ENCODE peak calls at places on chromosome 6, in four cellular contexts. W, X, H and D are unnamed samples.

GRCh38 chr6:149001422-149001821 is 254.6 kb downstream of the UST start:
- DNase-seq in H (no peak), W (no peak), X (no peak), D (no peak)

GRCh38 chr6:168971549-168971948 is 282.1 kb downstream of the THBS2 start:
- DNase-seq in W (no peak), X (no peak), H (no peak), D (no peak)

GRCh38 chr6:90062667-90063066 is 168.4 kb downstream of the GJA10 start:
- DNase-seq in H (no peak), W (no peak), X (no peak), D (no peak)

GRCh38 chr6:76682842-76683241 is 610.4 kb upstream of the IMPG1 start:
- DNase-seq in W (peak; percentile 2), H (no peak), X (peak; percentile 2), D (no peak)

GRCh38 chr6:39430968-39431523 is 108.5 kb upstream of the KCNK16 start:
- DNase-seq in X (no peak), W (no peak), H (no peak), D (peak; percentile 56)

GRCh38 chr6:76861403-76861802 is 601.9 kb downstream of the HTR1B start:
- DNase-seq in X (peak; percentile 21), W (peak; percentile 4), H (no peak), D (peak; percentile 64)

GRCh38 chr6:145544514-145544913 is 190.8 kb downstream of the EPM2A start:
- DNase-seq in W (no peak), H (no peak), X (no peak), D (no peak)

GRCh38 chr6:75893058-75893775 is 144.2 kb downstream of the MYO6 start:
- DNase-seq in X (peak; percentile 61), H (peak; percentile 19), W (peak; percentile 70), D (no peak)

GRCh38 chr6:4732691-4733315 is 43.4 kb upstream of the CDYL start:
- DNase-seq in H (no peak), X (peak; percentile 24), W (peak; percentile 85), D (peak; percentile 35)

GRCh38 chr6:20400476-20401402 is 940 bp upstream of the E2F3 start:
- DNase-seq in X (peak; percentile 50), H (no peak), W (peak; percentile 91), D (peak; percentile 62)

GRCh38 chr6:123956492-123957139 is 153.0 kb downstream of the NKAIN2 start:
- DNase-seq in W (no peak), X (no peak), H (no peak), D (no peak)

GRCh38 chr6:163951326-163951725 is 536.8 kb downstream of the QKI start:
- DNase-seq in X (no peak), W (no peak), H (no peak), D (no peak)

GRCh38 chr6:132114201-132114860 is 163.2 kb upstream of the CCN2 start:
- DNase-seq in W (no peak), X (no peak), H (no peak), D (no peak)

GRCh38 chr6:16230953-16231352 is 7.4 kb upstream of the GMPR start:
- DNase-seq in W (no peak), H (no peak), X (no peak), D (no peak)

GRCh38 chr6:74671558-74672025 is 534.3 kb downstream of the COL12A1 start:
- DNase-seq in X (no peak), H (no peak), W (no peak), D (no peak)

GRCh38 chr6:169340395-169340794 is 86.7 kb upstream of the THBS2 start:
- DNase-seq in W (no peak), X (no peak), H (no peak), D (no peak)

GRCh38 chr6:45351667-45352066 is 23.5 kb downstream of the RUNX2 start:
- DNase-seq in H (no peak), W (peak; percentile 50), X (no peak), D (no peak)

GRCh38 chr6:133254552-133255228 is 13.5 kb downstream of the EYA4 start:
- DNase-seq in W (no peak), H (no peak), X (no peak), D (no peak)

GRCh38 chr6:2760882-2761842 is 4.0 kb upstream of the WRNIP1 start:
- DNase-seq in X (no peak), H (no peak), W (peak; percentile 49), D (no peak)

GRCh38 chr6:118712955-118713354 is 61.6 kb upstream of the CEP85L start:
- DNase-seq in W (no peak), X (no peak), H (no peak), D (no peak)

GRCh38 chr6:43984442-43985321 is 142.6 kb downstream of the MRPL14 start:
- DNase-seq in X (no peak), W (no peak), H (no peak), D (no peak)

GRCh38 chr6:5942591-5942990 is 64.1 kb downstream of the NRN1 start:
- DNase-seq in H (no peak), X (no peak), W (no peak), D (no peak)

GRCh38 chr6:111707773-111708172 is 102.1 kb upstream of the TRAF3IP2 start:
- DNase-seq in X (no peak), W (no peak), H (no peak), D (no peak)

GRCh38 chr6:41546866-41547798 is 951 bp downstream of the FOXP4 start:
- DNase-seq in X (no peak), H (no peak), W (peak; percentile 60), D (no peak)

GRCh38 chr6:52010145-52010544 is 77.3 kb downstream of the PKHD1 start:
- DNase-seq in W (no peak), H (no peak), X (no peak), D (no peak)

GRCh38 chr6:51655517-51655916 is 431.9 kb downstream of the PKHD1 start:
- DNase-seq in W (no peak), H (no peak), X (no peak), D (no peak)

GRCh38 chr6:28657756-28658465 is 132.2 kb downstream of the GPX5 start:
- DNase-seq in X (peak; percentile 61), W (peak; percentile 75), H (peak; percentile 44), D (peak; percentile 67)

GRCh38 chr6:132830236-132830799 is 15.9 kb downstream of the RPS12 start:
- DNase-seq in X (peak; percentile 33), H (no peak), W (peak; percentile 35), D (no peak)

GRCh38 chr6:2877057-2877882 is 25.8 kb downstream of the SERPINB9 start:
- DNase-seq in H (no peak), W (no peak), X (peak; percentile 85), D (no peak)

GRCh38 chr6:130076512-130076911 is 58.1 kb downstream of the L3MBTL3 start:
- DNase-seq in H (no peak), W (peak; percentile 4), X (peak; percentile 6), D (no peak)

GRCh38 chr6:57342148-57342669 is 24.8 kb downstream of the PRIM2 start:
- DNase-seq in W (no peak), X (no peak), H (no peak), D (no peak)

GRCh38 chr6:134517145-134517658 is 199.3 kb upstream of the SGK1 start:
- DNase-seq in X (peak; percentile 69), H (no peak), W (peak; percentile 24), D (peak; percentile 33)

GRCh38 chr6:46329568-46329967 is 158.8 kb upstream of the ENPP5 start:
- DNase-seq in W (no peak), X (no peak), H (no peak), D (no peak)

DNA sequence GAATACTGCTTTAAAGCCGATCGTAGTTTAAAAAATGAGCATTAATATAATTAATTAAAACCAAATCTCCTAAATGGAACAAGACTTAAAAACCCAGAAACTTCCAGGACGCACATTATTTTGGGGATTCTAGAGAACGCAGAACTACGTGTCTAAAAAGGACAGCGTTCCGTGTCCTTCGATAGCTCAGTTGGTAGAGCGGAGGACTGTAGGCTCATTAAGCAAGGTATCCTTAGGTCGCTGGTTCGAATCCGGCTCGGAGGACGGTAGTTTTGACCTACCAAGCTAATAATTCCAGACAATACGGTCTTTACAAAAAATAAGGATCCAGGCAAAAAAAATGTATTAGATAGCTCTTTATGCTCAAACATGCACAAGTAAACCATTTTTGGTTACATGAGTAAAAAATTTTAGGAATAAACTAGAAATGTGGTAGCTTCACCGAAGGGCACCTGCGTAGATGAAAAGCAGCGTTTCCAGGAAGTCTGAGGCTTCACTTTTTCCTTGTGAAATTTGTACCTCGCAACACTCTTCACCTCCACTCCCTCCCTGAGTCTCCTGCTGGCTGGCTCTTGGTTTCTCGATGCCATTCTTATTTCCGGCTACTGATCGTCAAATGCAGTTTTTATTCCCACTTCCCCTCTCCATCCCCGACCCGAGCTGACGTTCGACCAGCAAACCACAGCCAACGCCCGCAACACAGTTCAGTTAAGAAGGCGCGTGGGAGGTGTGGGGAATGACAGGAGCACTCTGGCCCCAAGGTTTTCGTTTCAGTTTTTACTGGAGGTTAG is 19.6 kb upstream of the ABT1 start:
- DNase-seq in H (no peak), W (peak; percentile 96), X (peak; percentile 75), D (peak; percentile 83)
- TF ChIP-seq ETV6 in H (no peak), W (peak; percentile 68), X (no peak), D (no peak)

GRCh38 chr6:82248233-82248735 is 740 bp upstream of the IBTK start:
- DNase-seq in W (peak; percentile 73), H (no peak), X (peak; percentile 90), D (no peak)

GRCh38 chr6:82247634-82248232 is at the start of gene IBTK:
- DNase-seq in W (peak; percentile 96), X (peak; percentile 94), H (peak; percentile 69), D (peak; percentile 91)

GRCh38 chr6:82246802-82247633 is 526 bp downstream of the IBTK start:
- DNase-seq in X (peak; percentile 83), W (peak; percentile 81), H (no peak), D (peak; percentile 67)

GRCh38 chr6:82249381-82250253 is 2.1 kb upstream of the IBTK start:
- DNase-seq in W (no peak), X (no peak), H (no peak), D (no peak)

DNA sequence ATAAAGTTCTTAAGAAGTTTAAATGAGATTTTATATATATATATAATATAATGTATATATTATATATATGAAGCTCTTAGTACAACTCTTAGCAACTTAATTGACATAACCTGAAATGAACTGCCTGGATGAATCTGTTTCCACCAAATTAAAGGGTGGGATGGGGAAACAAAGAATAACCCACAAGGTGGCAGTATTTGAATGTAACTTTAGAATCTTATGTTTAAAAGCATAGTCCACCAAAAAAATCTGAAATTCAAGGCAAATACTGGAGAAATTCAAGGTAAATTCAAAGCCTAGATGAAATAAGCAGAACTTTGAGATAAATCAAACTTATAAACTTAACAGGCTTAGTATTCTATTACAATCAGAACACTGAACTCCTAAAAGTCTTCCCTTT is 4.4 kb upstream of the IBTK start:
- DNase-seq in W (peak; percentile 41), H (no peak), X (peak; percentile 22), D (no peak)
- TF ChIP-seq ESRRA in W (no peak), H (no peak), X (no peak), D (no peak)

GRCh38 chr6:22087960-22088716 is 208.7 kb downstream of the PRL start:
- DNase-seq in W (no peak), X (no peak), H (no peak), D (no peak)
- TF ChIP-seq USF2 in W (no peak), X (no peak), H (no peak), D (no peak)

DNA sequence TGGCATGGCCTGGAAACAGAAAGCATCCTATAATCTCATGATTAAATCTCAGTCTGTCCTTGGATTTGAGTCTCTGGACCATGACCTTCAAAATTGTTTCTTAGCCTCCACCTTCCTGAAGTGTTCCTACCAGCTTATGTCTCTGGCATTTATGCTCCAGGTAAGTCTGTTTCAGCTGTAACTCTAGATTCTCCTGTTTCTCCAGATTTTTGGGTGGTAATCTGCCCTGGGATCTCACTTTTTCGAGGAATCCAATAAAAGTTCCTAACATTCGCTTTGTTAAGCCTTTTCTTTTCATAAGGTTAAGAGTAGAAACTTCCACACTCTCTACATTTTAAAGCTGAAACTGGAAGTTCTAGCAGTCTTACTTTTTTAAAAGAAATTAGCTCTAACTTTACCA is 318.5 kb downstream of the C6orf118 start:
- DNase-seq in W (no peak), X (no peak), H (no peak), D (no peak)
- TF ChIP-seq ETV6 in W (no peak), X (no peak), H (no peak), D (no peak)

GRCh38 chr6:815348-815738 is 122.4 kb upstream of the EXOC2 start:
- DNase-seq in W (peak; percentile 27), H (no peak), X (peak; percentile 19), D (peak; percentile 31)
- TF ChIP-seq ESRRA in W (no peak), H (no peak), X (no peak), D (no peak)